ENCODE peak calls at places on chromosomes 16 and 17, in nine cellular contexts. Y is effector CD8-positive, alpha-beta T cell; Q is T follicular helper cell; C is B cell; E is stimulated activated CD4-positive, alpha-beta T cell treated with anti-CD3 and anti-CD28 coated beads, Interleukin-1b, Interleukin-23, amount 100 ng/mL, for 4 hours; P is SW 1271; B is neuronal stem cell; A is SHP77; R is stimulated activated CD8-positive, alpha-beta memory T cell treated with anti-CD3 and anti-CD28 coated beads, Interleukin-15, amount 100 ng/mL, for 24 hours. I is an unnamed sample.

GRCh38 chr17:4492762-4493561 is 5.7 kb upstream of the SPNS2 start:
- DNase-seq in B (peak), E (no peak), R (no peak), A (peak), Y (no peak), C (peak), Q (no peak), P (no peak), I (peak)

GRCh38 chr16:3101018-3101840 is 2.1 kb upstream of the ZSCAN10 start:
- DNase-seq in R (no peak), A (peak), P (peak), C (peak), E (no peak), Y (peak), Q (no peak), B (no peak), I (no peak)

GRCh38 chr16:90031186-90031930 is 12.1 kb upstream of the DBNDD1 start:
- DNase-seq in Q (no peak), P (no peak), Y (no peak), E (no peak), A (no peak), C (no peak), R (no peak), B (no peak), I (no peak)

GRCh38 chr16:85592700-85593502 is 20.2 kb upstream of the GSE1 start:
- DNase-seq in A (no peak), Y (no peak), C (no peak), P (no peak), E (no peak), B (no peak), R (no peak), Q (no peak), I (no peak)

GRCh38 chr16:65657051-65657450 is 535.2 kb upstream of the CDH11 start:
- DNase-seq in Q (no peak), Y (no peak), P (no peak), B (no peak), R (no peak), C (no peak), E (no peak), A (no peak), I (no peak)

GRCh38 chr16:61024180-61024900 is 1011.9 kb downstream of the CDH8 start:
- DNase-seq in C (no peak), A (no peak), P (no peak), B (peak), Y (no peak), Q (no peak), E (no peak), R (no peak), I (no peak)

GRCh38 chr16:85800321-85800669 is 800 bp downstream of the COX4I1 start:
- DNase-seq in Y (peak), E (no peak), P (no peak), R (no peak), B (no peak), Q (no peak), A (no peak), C (no peak), I (no peak)

GRCh38 chr16:68345351-68345810 is 34.6 kb downstream of the PRMT7 start:
- DNase-seq in B (no peak), P (no peak), Y (no peak), E (no peak), A (no peak), Q (no peak), C (no peak), R (no peak), I (no peak)

GRCh38 chr16:3879258-3879886 is 1.1 kb downstream of the CREBBP start:
- DNase-seq in Q (no peak), A (no peak), C (peak), P (no peak), R (no peak), Y (no peak), E (no peak), B (no peak), I (peak)

GRCh38 chr17:60743812-60744211 is 66.2 kb downstream of the BCAS3 start:
- DNase-seq in Q (no peak), Y (no peak), E (no peak), B (no peak), P (peak), R (no peak), C (no peak), A (no peak), I (peak)

GRCh38 chr17:70913086-70913485 is 743.8 kb downstream of the KCNJ2 start:
- DNase-seq in C (no peak), R (no peak), Y (no peak), P (no peak), E (no peak), A (no peak), Q (no peak), B (no peak), I (no peak)

GRCh38 chr17:68456529-68457167 is 648 bp downstream of the WIPI1 start:
- DNase-seq in E (no peak), A (peak), Y (no peak), P (peak), B (peak), Q (no peak), R (no peak), C (no peak), I (peak)

GRCh38 chr17:4375039-4375748 is 8.7 kb upstream of the UBE2G1 start:
- DNase-seq in B (no peak), E (no peak), Y (no peak), C (peak), Q (no peak), R (no peak), P (no peak), A (no peak), I (no peak)

GRCh38 chr17:2060681-2061440 is 6.0 kb downstream of the HIC1 start:
- DNase-seq in R (no peak), E (no peak), Q (no peak), A (no peak), C (no peak), P (no peak), B (no peak), Y (no peak), I (no peak)

GRCh38 chr17:65058615-65059014 is 2.1 kb upstream of the GNA13 start:
- DNase-seq in Y (no peak), R (no peak), A (no peak), B (no peak), P (no peak), Q (no peak), C (no peak), E (no peak), I (no peak)

GRCh38 chr16:27784351-27785306 is 234.7 kb downstream of the KATNIP start:
- DNase-seq in A (no peak), B (no peak), P (no peak), Y (no peak), Q (no peak), E (no peak), R (no peak), C (no peak), I (no peak)

GRCh38 chr16:83906690-83907089 is 7.8 kb downstream of the MLYCD start:
- DNase-seq in R (no peak), C (no peak), P (no peak), Q (no peak), Y (no peak), A (no peak), E (no peak), B (no peak), I (no peak)

GRCh38 chr17:78041401-78042179 is 83.1 kb downstream of the TNRC6C start:
- DNase-seq in A (no peak), P (no peak), Q (no peak), Y (no peak), R (no peak), E (no peak), C (no peak), B (no peak), I (no peak)

GRCh38 chr17:66636111-66636510 is 198.8 kb upstream of the CACNG5 start:
- DNase-seq in Y (no peak), Q (no peak), B (no peak), R (no peak), E (no peak), P (no peak), A (no peak), C (no peak), I (no peak)

GRCh38 chr17:27376637-27377547 is 79.4 kb upstream of the KSR1 start:
- DNase-seq in A (no peak), Q (no peak), E (no peak), R (no peak), C (no peak), Y (no peak), B (no peak), P (peak), I (no peak)

GRCh38 chr17:48552453-48553189 is 7.7 kb upstream of the HOXB2 start:
- DNase-seq in P (no peak), E (no peak), Y (no peak), A (no peak), Q (no peak), C (no peak), B (no peak), R (no peak), I (no peak)

GRCh38 chr17:45579529-45580495 is 89.3 kb upstream of the PLEKHM1 start:
- DNase-seq in Q (no peak), P (no peak), B (no peak), C (no peak), Y (no peak), E (no peak), A (no peak), R (no peak), I (no peak)

GRCh38 chr17:45267436-45268055 is 5.7 kb upstream of the SPATA32 start:
- DNase-seq in Q (no peak), A (no peak), P (no peak), C (no peak), Y (no peak), E (no peak), R (no peak), B (no peak), I (no peak)

GRCh38 chr17:37116802-37117201 is 168.0 kb downstream of the AATF start:
- DNase-seq in E (no peak), A (no peak), C (no peak), Q (no peak), P (no peak), R (no peak), Y (no peak), B (no peak), I (no peak)

GRCh38 chr17:11144358-11145233 is 96.4 kb upstream of the SHISA6 start:
- DNase-seq in C (no peak), A (peak), R (no peak), Y (no peak), E (no peak), B (peak), P (peak), Q (no peak), I (peak)

GRCh38 chr17:81246343-81246670 is 7.2 kb downstream of the NDUFAF8 start:
- DNase-seq in B (no peak), R (no peak), Y (no peak), A (no peak), Q (no peak), C (no peak), P (no peak), E (no peak), I (no peak)

GRCh38 chr16:1821861-1822611 is 4.6 kb downstream of the HAGH start:
- DNase-seq in C (no peak), Y (no peak), R (no peak), B (no peak), E (no peak), Q (no peak), A (no peak), P (no peak), I (no peak)

GRCh38 chr17:76273435-76273921 is 8.3 kb downstream of the UBALD2 start:
- DNase-seq in E (no peak), B (no peak), Q (no peak), P (no peak), C (peak), A (no peak), R (no peak), Y (no peak), I (no peak)

GRCh38 chr17:42475853-42476252 is 17.2 kb downstream of the ATP6V0A1 start:
- DNase-seq in E (no peak), B (no peak), Y (no peak), R (no peak), A (no peak), P (no peak), C (no peak), Q (no peak), I (no peak)

GRCh38 chr16:57649846-57650245 is 18.3 kb upstream of the ADGRG3 start:
- DNase-seq in R (no peak), E (no peak), Q (no peak), Y (no peak), P (no peak), B (no peak), A (no peak), C (no peak), I (no peak)

GRCh38 chr16:88960516-88960915 is 16.5 kb downstream of the CBFA2T3 start:
- DNase-seq in R (no peak), Q (no peak), C (no peak), B (no peak), P (no peak), Y (no peak), E (no peak), A (no peak), I (no peak)

GRCh38 chr17:59839646-59840328 is 53.0 kb downstream of the TUBD1 start:
- DNase-seq in P (peak), B (no peak), C (no peak), A (no peak), R (no peak), Q (no peak), Y (no peak), E (no peak), I (no peak)

GRCh38 chr16:79997257-79997656 is 396.7 kb upstream of the MAF start:
- DNase-seq in A (no peak), P (peak), B (no peak), Q (no peak), R (no peak), Y (no peak), C (no peak), E (no peak), I (no peak)

GRCh38 chr17:70134777-70135176 is 34.6 kb upstream of the KCNJ2 start:
- DNase-seq in Y (no peak), R (no peak), P (no peak), Q (no peak), C (no peak), A (no peak), E (no peak), B (no peak), I (no peak)

I was measured in head of caudate nucleus.